ENCODE peak calls at places on chromosome 4, in four cellular contexts. F, H, S and D are unnamed samples.
A peak's percentile ranks its signal among the peaks of the same experiment; 100 is the strongest.

GRCh38 chr4:98662619-98663225 is 4.3 kb upstream of the TSPAN5 start:
- DNase-seq in H (no peak), F (no peak), S (no peak), D (peak; percentile 48)

GRCh38 chr4:113979973-113980615 is 647 bp upstream of the ARSJ start:
- DNase-seq in H (peak; percentile 54), F (no peak), S (no peak), D (no peak)

GRCh38 chr4:119646347-119647071 is 17.9 kb upstream of the PDE5A start:
- DNase-seq in H (peak; percentile 59), S (peak; percentile 76), F (no peak), D (no peak)

GRCh38 chr4:170887396-170887795 is 797.6 kb upstream of the AADAT start:
- DNase-seq in F (no peak), S (no peak), H (no peak), D (no peak)

GRCh38 chr4:4914059-4914820 is 54.8 kb downstream of the MSX1 start:
- DNase-seq in H (peak; percentile 14), S (no peak), F (no peak), D (no peak)

GRCh38 chr4:100261346-100261745 is 71.1 kb upstream of the DDIT4L start:
- DNase-seq in F (no peak), H (no peak), S (no peak), D (no peak)

GRCh38 chr4:186622788-186623464 is 67.6 kb upstream of the MTNR1A start:
- DNase-seq in H (peak; percentile 71), F (no peak), S (no peak), D (no peak)

GRCh38 chr4:69760455-69760854 is at the start of gene SULT1B1:
- DNase-seq in S (no peak), F (peak; percentile 58), H (peak; percentile 71), D (peak; percentile 85)

GRCh38 chr4:188971125-188971524 is 831.9 kb downstream of the TRIML1 start:
- DNase-seq in H (no peak), S (no peak), F (no peak), D (no peak)

GRCh38 chr4:929096-929765 is 2.9 kb downstream of the GAK start:
- DNase-seq in H (no peak), S (no peak), F (no peak), D (no peak)
- H3K4me1 ChIP-seq in H (peaks cover 25% of the 10 kb centered on the region), S (peaks cover 56% of the 10 kb centered on the region), F (peaks cover 80% of the 10 kb centered on the region), D (peaks cover 36% of the 10 kb centered on the region)

GRCh38 chr4:121696641-121697461 is at the start of gene ANXA5:
- DNase-seq in F (peak; percentile 90), S (peak; percentile 96), H (peak; percentile 94), D (peak; percentile 46)

GRCh38 chr4:121693450-121693849 is 3.3 kb downstream of the ANXA5 start:
- DNase-seq in S (no peak), F (no peak), H (no peak), D (no peak)

GRCh38 chr4:121698119-121698732 is 1.4 kb upstream of the ANXA5 start:
- DNase-seq in H (peak; percentile 65), F (no peak), S (no peak), D (no peak)

GRCh38 chr4:121697626-121698025 is 846 bp upstream of the ANXA5 start:
- DNase-seq in F (no peak), H (no peak), S (no peak), D (no peak)

DNA sequence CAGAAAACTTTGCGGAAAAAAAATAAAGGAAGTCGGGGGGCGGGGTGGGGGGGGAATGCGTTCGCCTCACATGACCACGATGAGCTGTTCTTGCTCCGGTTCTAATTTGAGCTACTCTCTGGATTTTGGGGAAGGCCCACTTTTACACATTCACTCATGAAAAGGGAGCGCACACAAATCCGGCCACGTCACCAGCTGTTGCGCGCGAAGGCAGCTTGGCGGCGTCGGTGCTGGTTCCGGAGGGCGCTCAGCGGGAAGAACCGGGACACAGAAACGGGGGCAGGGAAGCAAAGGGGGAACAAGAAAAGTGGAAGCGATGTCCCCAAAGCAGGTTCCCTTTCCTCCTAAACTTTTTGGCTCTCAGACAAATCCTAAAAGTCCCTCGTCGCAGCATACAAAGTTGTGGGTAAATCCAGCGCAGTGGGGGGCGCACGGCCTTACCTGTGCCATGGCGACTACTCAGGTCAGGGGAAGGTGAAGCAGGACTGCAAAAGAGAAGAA is 590 bp downstream of the ANXA5 start:
- DNase-seq in F (peak; percentile 73), H (peak; percentile 87), S (peak; percentile 94), D (peak; percentile 4)
- H3K4me1 ChIP-seq in F (peaks cover 58% of the 10 kb centered on the region), H (peaks cover 16% of the 10 kb centered on the region), S (peaks cover 46% of the 10 kb centered on the region), D (peaks cover 14% of the 10 kb centered on the region)

GRCh38 chr4:183097251-183098079 is 1.6 kb upstream of the WWC2 start:
- DNase-seq in S (no peak), H (peak; percentile 50), F (no peak), D (peak; percentile 8)

GRCh38 chr4:183098080-183098722 is 856 bp upstream of the WWC2 start:
- DNase-seq in F (peak; percentile 56), H (peak; percentile 81), S (peak; percentile 79), D (peak; percentile 14)

GRCh38 chr4:183094393-183095198 is 4.5 kb upstream of the WWC2 start:
- DNase-seq in F (no peak), H (no peak), S (no peak), D (no peak)

GRCh38 chr4:183095199-183095512 is 3.9 kb upstream of the WWC2 start:
- DNase-seq in F (no peak), S (no peak), H (no peak), D (no peak)

DNA sequence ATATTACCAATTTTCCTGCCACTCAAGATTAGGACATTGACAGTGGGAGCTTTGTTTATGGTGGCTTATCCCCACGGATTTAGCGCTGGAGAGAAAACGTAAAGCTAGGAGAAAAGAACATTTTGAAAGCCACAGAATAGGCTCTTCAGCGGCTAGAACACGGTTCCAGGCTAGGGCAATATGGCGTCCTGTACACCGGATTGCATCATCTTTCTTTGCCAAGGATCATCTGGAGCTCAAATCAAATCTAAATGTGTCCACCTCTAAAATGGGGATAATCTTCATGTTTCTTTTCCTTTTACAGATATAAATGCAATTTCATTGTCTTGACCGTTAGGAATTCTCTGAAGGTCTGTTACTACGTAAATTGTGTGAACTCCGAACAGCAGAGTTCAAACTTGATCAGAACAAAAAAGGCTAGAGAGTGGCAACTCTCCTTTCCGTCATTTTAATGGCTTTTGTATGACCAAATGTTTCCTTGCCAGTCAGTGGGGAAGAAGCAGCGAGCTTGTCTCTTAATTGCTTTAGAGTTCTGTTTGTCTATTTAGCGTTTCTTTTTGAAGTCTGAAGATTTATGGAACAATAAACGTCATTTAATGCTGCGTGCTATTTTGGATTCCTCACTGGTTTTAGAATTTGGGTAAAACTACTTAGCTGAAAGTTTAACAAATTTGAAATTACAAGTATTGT is 2.6 kb upstream of the WWC2 start:
- DNase-seq in H (no peak), F (no peak), S (no peak), D (no peak)
- H3K4me1 ChIP-seq in H (peaks cover 10% of the 10 kb centered on the region), F (peaks cover 18% of the 10 kb centered on the region), S (peaks cover 13% of the 10 kb centered on the region), D (no peaks in the 10 kb centered on the region)

GRCh38 chr4:1779588-1780382 is 13.3 kb upstream of the FGFR3 start:
- DNase-seq in H (no peak), S (no peak), F (no peak), D (no peak)
- H3K4me1 ChIP-seq in H (peaks cover 21% of the 10 kb centered on the region), S (no peaks in the 10 kb centered on the region), F (peaks cover 5% of the 10 kb centered on the region), D (no peaks in the 10 kb centered on the region)

DNA sequence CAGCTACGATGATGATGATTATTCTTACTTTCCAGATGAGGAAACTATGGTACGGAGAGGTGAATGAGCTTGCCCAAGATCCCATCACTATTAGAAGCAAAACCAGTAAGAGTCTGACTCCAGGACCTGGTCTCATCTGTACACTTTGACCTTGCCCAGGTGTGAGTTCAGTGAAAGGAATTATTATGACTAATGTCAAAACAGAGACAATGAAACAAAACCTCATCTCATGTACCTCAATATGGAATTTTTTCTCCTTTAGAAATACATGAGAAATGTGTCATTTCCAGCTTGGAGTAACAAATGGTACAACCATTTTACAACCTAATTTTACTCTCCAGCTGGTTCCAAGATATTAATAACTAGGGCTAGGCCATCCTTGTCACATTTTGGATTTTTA is 213.7 kb downstream of the PTTG2 start:
- DNase-seq in F (no peak), H (no peak), S (no peak), D (no peak)
- H3K4me1 ChIP-seq in F (peaks cover 18% of the 10 kb centered on the region), H (no peaks in the 10 kb centered on the region), S (peaks cover 7% of the 10 kb centered on the region), D (peaks cover 21% of the 10 kb centered on the region)

DNA sequence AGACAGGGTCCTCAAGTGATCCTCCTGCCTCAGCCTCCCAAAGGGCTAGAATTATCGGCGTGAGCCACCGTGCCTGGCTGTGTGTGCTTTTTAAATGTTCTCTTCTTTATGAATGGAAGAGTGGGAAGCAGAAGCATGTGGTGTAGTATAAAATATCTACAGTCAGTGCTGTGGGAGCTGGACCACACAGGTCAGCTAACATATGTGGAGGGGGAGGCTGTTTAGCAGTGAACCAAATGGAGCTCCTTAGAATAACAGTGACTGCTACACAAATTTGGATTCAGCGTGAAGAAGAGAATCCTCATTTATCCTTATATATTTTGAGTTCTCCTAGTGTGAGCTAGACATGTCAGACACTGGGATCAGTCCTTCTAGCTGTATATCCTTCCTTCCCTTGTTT is 3.2 kb downstream of the SNX25 start:
- DNase-seq in F (no peak), S (no peak), H (no peak), D (no peak)
- H3K4me1 ChIP-seq in F (peaks cover 52% of the 10 kb centered on the region), S (peaks cover 41% of the 10 kb centered on the region), H (peaks cover 6% of the 10 kb centered on the region), D (peaks cover 16% of the 10 kb centered on the region)

DNA sequence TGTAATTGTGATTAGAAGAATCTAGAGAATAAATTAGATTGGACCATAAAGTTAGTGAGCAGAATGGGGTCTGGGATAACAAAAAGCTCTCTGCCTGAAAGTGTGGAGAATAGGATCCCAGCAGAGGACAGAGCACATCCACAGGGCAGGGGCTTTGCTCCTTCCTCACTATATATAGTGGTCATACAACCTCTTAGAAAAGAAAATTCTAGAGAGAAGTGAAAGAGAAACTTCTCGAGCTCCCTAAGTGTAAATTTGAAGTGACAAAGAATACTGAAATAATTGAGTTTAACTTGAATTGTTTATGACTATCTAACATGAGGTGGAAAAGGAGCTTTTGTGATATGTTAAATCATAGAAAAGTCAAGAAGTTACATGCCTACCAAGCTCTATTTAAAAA is 14.9 kb downstream of the ADAM29 start:
- DNase-seq in H (no peak), S (no peak), F (no peak), D (no peak)
- H3K4me1 ChIP-seq in H (no peaks in the 10 kb centered on the region), S (no peaks in the 10 kb centered on the region), F (no peaks in the 10 kb centered on the region), D (no peaks in the 10 kb centered on the region)

GRCh38 chr4:27006247-27006603 is 145.6 kb downstream of the STIM2 start:
- DNase-seq in F (no peak), S (no peak), H (no peak), D (no peak)
- H3K4me1 ChIP-seq in F (peaks cover 47% of the 10 kb centered on the region), S (peaks cover 76% of the 10 kb centered on the region), H (peaks cover 7% of the 10 kb centered on the region), D (peaks cover 12% of the 10 kb centered on the region)

DNA sequence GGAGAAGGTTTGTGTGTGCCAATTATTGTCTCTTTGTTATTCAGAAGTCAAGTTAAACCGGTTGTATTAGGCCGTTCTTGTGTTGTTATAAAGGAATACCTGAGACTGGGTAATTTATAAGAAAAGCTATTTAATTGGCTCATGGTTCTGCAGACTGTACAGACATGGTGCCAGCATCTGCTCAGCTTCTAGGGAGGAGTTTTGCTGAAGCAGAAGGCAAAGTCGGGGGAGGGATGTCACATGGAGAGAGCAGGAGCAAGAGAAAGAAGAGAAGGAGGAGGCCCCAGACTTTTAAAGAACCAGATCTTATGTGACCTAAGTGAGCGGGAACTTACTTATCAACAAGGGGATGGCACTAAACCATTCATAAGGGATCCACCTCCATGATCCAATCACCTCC is 349.3 kb upstream of the PCDH18 start:
- DNase-seq in F (no peak), S (no peak), H (no peak), D (no peak)
- H3K4me1 ChIP-seq in F (no peaks in the 10 kb centered on the region), S (no peaks in the 10 kb centered on the region), H (no peaks in the 10 kb centered on the region), D (no peaks in the 10 kb centered on the region)

DNA sequence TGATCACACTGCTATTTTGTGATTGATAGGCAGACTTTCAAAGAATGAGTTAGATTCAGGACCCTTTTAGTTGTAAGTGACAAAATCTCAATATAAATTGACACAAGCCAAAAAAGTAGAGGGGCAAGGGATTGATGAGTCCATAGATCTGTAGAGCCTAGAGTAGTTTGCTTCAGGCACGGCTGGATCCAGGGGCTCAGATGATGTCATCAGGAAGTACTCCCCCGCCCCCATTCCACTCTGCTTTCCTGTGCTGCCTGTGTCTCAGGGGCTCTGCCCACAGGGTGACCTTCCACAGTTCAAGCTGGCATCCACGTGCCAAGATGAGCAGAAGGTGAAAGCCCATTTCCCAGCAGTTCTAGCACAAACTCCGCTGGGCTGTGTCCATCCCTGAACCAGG is 13.6 kb downstream of the WFS1 start:
- DNase-seq in H (no peak), F (no peak), S (no peak), D (no peak)
- H3K4me1 ChIP-seq in H (no peaks in the 10 kb centered on the region), F (peaks cover 48% of the 10 kb centered on the region), S (peaks cover 31% of the 10 kb centered on the region), D (no peaks in the 10 kb centered on the region)